ENCODE peak calls at places on chromosomes 1 and 21, in seven cellular contexts. One of them, this sample, is unnamed. For H3K36me3, the result is how much of the 10 kb centered on the place peaks cover.

GRCh38 chr1:210692796-210693195 is 364.1 kb downstream of the HHAT start:
- DNase-seq in sigmoid colon: no peak
- DNase-seq in GM23338: no peak
- DNase-seq in cardiac muscle cell: no peak
- DNase-seq in tibial artery: no peak
- DNase-seq in breast epithelium: no peak
- DNase-seq in body of pancreas: no peak
- DNase-seq in this sample: no peak

GRCh38 chr1:27138368-27138767 is 16.6 kb downstream of the SLC9A1 start:
- DNase-seq in sigmoid colon: no peak
- DNase-seq in GM23338: no peak
- DNase-seq in cardiac muscle cell: no peak
- DNase-seq in tibial artery: no peak
- DNase-seq in breast epithelium: no peak
- DNase-seq in body of pancreas: no peak
- DNase-seq in this sample: no peak

GRCh38 chr1:156463874-156464273 is 36.7 kb downstream of the MEF2D start:
- DNase-seq in sigmoid colon: no peak
- DNase-seq in GM23338: peak
- DNase-seq in cardiac muscle cell: no peak
- DNase-seq in tibial artery: peak
- DNase-seq in breast epithelium: peak
- DNase-seq in body of pancreas: no peak
- DNase-seq in this sample: no peak

GRCh38 chr21:33936221-33937038 is 20.8 kb upstream of the ATP5PO start:
- DNase-seq in sigmoid colon: no peak
- DNase-seq in GM23338: peak
- DNase-seq in cardiac muscle cell: no peak
- DNase-seq in tibial artery: peak
- DNase-seq in breast epithelium: no peak
- DNase-seq in body of pancreas: no peak
- DNase-seq in this sample: no peak

GRCh38 chr1:222634180-222635013 is 16.5 kb downstream of the MIA3 start:
- DNase-seq in sigmoid colon: peak
- DNase-seq in GM23338: peak
- DNase-seq in cardiac muscle cell: peak
- DNase-seq in tibial artery: peak
- DNase-seq in breast epithelium: no peak
- DNase-seq in body of pancreas: peak
- DNase-seq in this sample: no peak

GRCh38 chr1:212566522-212567479 is 41.8 kb upstream of the ATF3 start:
- DNase-seq in sigmoid colon: peak
- DNase-seq in GM23338: no peak
- DNase-seq in cardiac muscle cell: peak
- DNase-seq in tibial artery: peak
- DNase-seq in breast epithelium: no peak
- DNase-seq in body of pancreas: peak
- DNase-seq in this sample: no peak

GRCh38 chr1:30083800-30084464 is 639.5 kb downstream of the MATN1 start:
- DNase-seq in sigmoid colon: no peak
- DNase-seq in GM23338: no peak
- DNase-seq in cardiac muscle cell: peak
- DNase-seq in tibial artery: no peak
- DNase-seq in breast epithelium: no peak
- DNase-seq in body of pancreas: no peak
- DNase-seq in this sample: no peak

GRCh38 chr1:56200446-56200845 is 378.9 kb downstream of the PLPP3 start:
- DNase-seq in sigmoid colon: no peak
- DNase-seq in GM23338: no peak
- DNase-seq in cardiac muscle cell: no peak
- DNase-seq in tibial artery: no peak
- DNase-seq in breast epithelium: peak
- DNase-seq in body of pancreas: no peak
- DNase-seq in this sample: no peak

GRCh38 chr1:24657781-24658180 is 14.7 kb downstream of the SRRM1 start:
- DNase-seq in sigmoid colon: no peak
- DNase-seq in GM23338: no peak
- DNase-seq in cardiac muscle cell: no peak
- DNase-seq in tibial artery: no peak
- DNase-seq in breast epithelium: no peak
- DNase-seq in body of pancreas: no peak
- DNase-seq in this sample: no peak

GRCh38 chr1:24659166-24659904 is 16.2 kb downstream of the SRRM1 start:
- DNase-seq in sigmoid colon: no peak
- DNase-seq in GM23338: no peak
- DNase-seq in cardiac muscle cell: no peak
- DNase-seq in tibial artery: no peak
- DNase-seq in breast epithelium: no peak
- DNase-seq in body of pancreas: no peak
- DNase-seq in this sample: no peak

GRCh38 chr1:24652382-24652781 is 9.3 kb downstream of the SRRM1 start:
- DNase-seq in sigmoid colon: no peak
- DNase-seq in GM23338: no peak
- DNase-seq in cardiac muscle cell: no peak
- DNase-seq in tibial artery: no peak
- DNase-seq in breast epithelium: no peak
- DNase-seq in body of pancreas: no peak
- DNase-seq in this sample: no peak

GRCh38 chr1:24654011-24654410 is 10.9 kb downstream of the SRRM1 start:
- DNase-seq in sigmoid colon: no peak
- DNase-seq in GM23338: no peak
- DNase-seq in cardiac muscle cell: no peak
- DNase-seq in tibial artery: no peak
- DNase-seq in breast epithelium: no peak
- DNase-seq in body of pancreas: no peak
- DNase-seq in this sample: no peak

DNA sequence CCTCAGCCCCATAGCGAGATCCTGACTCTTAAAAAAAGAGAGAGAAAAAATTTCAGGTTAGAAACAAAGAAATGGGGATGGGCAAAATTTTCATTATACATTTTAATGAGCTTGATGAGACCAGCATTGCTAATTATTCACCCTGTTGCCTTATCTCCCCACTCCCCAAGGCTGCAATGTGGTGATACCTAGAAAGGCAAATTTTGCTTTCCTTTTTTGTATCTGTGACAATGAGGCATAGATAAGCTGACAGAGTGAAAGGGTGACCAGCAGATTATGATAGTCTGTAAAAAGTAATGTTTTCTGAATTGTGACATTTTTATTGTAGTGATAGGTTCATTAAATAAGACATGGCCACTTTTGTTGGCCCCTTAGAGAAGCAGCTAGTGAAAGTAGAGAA is 12.9 kb downstream of the SRRM1 start:
- DNase-seq in sigmoid colon: no peak
- DNase-seq in GM23338: no peak
- DNase-seq in cardiac muscle cell: no peak
- DNase-seq in tibial artery: no peak
- DNase-seq in breast epithelium: no peak
- DNase-seq in body of pancreas: no peak
- DNase-seq in this sample: no peak
- H3K36me3 ChIP-seq in sigmoid colon: half or more
- H3K36me3 ChIP-seq in GM23338: half or more
- H3K36me3 ChIP-seq in cardiac muscle cell: half or more
- H3K36me3 ChIP-seq in tibial artery: half or more
- H3K36me3 ChIP-seq in breast epithelium: under half
- H3K36me3 ChIP-seq in body of pancreas: under half
- H3K36me3 ChIP-seq in this sample: half or more

GRCh38 chr1:230682274-230682673 is 31.6 kb downstream of the AGT start:
- DNase-seq in sigmoid colon: no peak
- DNase-seq in GM23338: no peak
- DNase-seq in cardiac muscle cell: no peak
- DNase-seq in tibial artery: no peak
- DNase-seq in breast epithelium: no peak
- DNase-seq in body of pancreas: no peak
- DNase-seq in this sample: no peak
- H3K36me3 ChIP-seq in sigmoid colon: half or more
- H3K36me3 ChIP-seq in GM23338: under half
- H3K36me3 ChIP-seq in cardiac muscle cell: half or more
- H3K36me3 ChIP-seq in tibial artery: half or more
- H3K36me3 ChIP-seq in breast epithelium: under half
- H3K36me3 ChIP-seq in body of pancreas: under half
- H3K36me3 ChIP-seq in this sample: half or more

DNA sequence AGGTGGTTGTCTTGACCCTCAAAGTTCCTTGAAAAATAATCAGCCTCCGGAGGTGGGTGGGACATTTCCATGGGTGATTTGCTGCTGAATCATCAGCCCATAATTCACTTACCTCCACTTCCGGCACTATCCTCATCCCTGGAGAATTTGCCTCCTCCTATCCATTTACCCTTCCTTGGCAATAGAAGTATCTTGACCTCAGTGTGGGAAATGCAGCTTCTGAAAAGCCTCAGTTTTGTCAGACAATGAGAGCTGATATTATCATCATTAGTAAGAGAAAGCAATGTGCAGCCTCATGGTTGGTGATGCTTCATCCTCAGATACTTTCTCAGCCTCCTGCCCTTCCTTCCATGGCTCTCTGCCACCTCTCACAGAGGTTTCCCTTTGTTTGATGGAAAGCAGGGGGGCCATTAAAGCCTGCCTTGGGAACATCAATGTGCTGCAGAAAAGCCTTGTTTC is 33.3 kb upstream of the RGS4 start:
- DNase-seq in sigmoid colon: no peak
- DNase-seq in GM23338: no peak
- DNase-seq in cardiac muscle cell: peak
- DNase-seq in tibial artery: no peak
- DNase-seq in breast epithelium: no peak
- DNase-seq in body of pancreas: no peak
- DNase-seq in this sample: no peak
- H3K36me3 ChIP-seq in sigmoid colon: under half
- H3K36me3 ChIP-seq in GM23338: under half
- H3K36me3 ChIP-seq in cardiac muscle cell: under half
- H3K36me3 ChIP-seq in tibial artery: under half
- H3K36me3 ChIP-seq in breast epithelium: under half
- H3K36me3 ChIP-seq in body of pancreas: under half
- H3K36me3 ChIP-seq in this sample: under half

GRCh38 chr1:183812686-183813569 is 8.0 kb downstream of the RGL1 start:
- DNase-seq in sigmoid colon: no peak
- DNase-seq in GM23338: peak
- DNase-seq in cardiac muscle cell: peak
- DNase-seq in tibial artery: peak
- DNase-seq in breast epithelium: no peak
- DNase-seq in body of pancreas: no peak
- DNase-seq in this sample: no peak
- H3K36me3 ChIP-seq in sigmoid colon: under half
- H3K36me3 ChIP-seq in GM23338: under half
- H3K36me3 ChIP-seq in cardiac muscle cell: under half
- H3K36me3 ChIP-seq in tibial artery: under half
- H3K36me3 ChIP-seq in breast epithelium: under half
- H3K36me3 ChIP-seq in body of pancreas: under half
- H3K36me3 ChIP-seq in this sample: under half

DNA sequence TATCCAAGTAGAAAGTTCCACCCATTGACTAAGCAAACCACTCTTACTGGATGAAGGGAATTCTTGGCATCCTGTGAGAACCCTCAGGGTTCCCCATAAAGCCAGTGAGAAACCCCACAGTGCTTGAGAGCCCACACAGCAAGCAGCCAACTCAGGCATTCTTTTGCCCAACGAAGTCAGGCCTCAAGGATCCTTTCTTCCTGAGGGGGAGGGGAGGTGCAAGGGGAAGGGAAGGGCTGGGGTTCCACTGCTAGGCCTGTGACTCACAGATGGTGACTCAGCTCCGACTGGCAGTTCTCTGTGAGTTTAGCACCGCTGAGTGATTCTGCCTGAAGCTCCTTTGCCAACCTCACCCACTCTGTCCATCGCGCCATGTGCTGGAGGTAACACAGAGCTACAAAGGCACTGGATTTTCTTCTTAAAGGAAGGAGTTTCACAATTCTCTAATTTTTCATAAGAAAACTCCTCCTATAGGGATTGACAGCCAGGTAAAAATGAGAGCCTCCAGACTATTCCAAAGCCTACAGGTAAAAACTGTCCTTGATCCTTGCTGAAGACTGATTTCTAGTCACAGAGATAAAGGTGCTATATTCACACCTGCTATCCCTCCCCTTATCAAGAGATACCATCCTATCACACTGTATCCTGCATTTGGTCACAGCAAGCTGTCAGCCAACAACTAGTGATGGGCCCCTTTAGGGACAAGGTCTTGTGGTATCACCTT is 4.8 kb downstream of the ENO1 start:
- DNase-seq in sigmoid colon: peak
- DNase-seq in GM23338: peak
- DNase-seq in cardiac muscle cell: peak
- DNase-seq in tibial artery: peak
- DNase-seq in breast epithelium: peak
- DNase-seq in body of pancreas: peak
- DNase-seq in this sample: peak
- H3K36me3 ChIP-seq in sigmoid colon: half or more
- H3K36me3 ChIP-seq in GM23338: half or more
- H3K36me3 ChIP-seq in cardiac muscle cell: half or more
- H3K36me3 ChIP-seq in tibial artery: under half
- H3K36me3 ChIP-seq in breast epithelium: under half
- H3K36me3 ChIP-seq in body of pancreas: under half
- H3K36me3 ChIP-seq in this sample: half or more

GRCh38 chr1:153805929-153806750 is 30.9 kb downstream of the SLC27A3 start:
- DNase-seq in sigmoid colon: no peak
- DNase-seq in GM23338: no peak
- DNase-seq in cardiac muscle cell: peak
- DNase-seq in tibial artery: no peak
- DNase-seq in breast epithelium: no peak
- DNase-seq in body of pancreas: no peak
- DNase-seq in this sample: peak
- H3K36me3 ChIP-seq in sigmoid colon: under half
- H3K36me3 ChIP-seq in GM23338: under half
- H3K36me3 ChIP-seq in cardiac muscle cell: under half
- H3K36me3 ChIP-seq in tibial artery: under half
- H3K36me3 ChIP-seq in breast epithelium: under half
- H3K36me3 ChIP-seq in body of pancreas: under half
- H3K36me3 ChIP-seq in this sample: under half

DNA sequence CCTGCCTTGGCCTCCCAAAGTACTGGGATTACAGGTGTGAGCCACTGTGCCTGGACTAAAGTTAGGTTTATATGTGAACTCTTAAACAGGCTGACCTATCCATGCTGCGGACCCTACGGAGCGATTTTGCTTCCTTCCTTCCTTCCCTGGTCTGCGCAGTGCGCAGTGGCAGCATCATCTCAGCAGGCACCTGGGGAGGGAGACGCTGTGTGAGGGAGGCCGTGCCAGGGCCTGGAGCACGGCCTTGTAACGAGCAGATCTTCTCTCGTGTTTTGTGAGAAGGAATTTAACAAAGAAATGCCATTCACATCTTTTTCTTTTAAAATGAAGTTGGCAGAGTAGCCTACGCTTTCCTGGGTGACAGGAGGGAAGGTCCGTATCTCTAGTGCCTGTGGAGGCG is 45.8 kb downstream of the PKNOX1 start:
- DNase-seq in sigmoid colon: no peak
- DNase-seq in GM23338: no peak
- DNase-seq in cardiac muscle cell: no peak
- DNase-seq in tibial artery: no peak
- DNase-seq in breast epithelium: no peak
- DNase-seq in body of pancreas: no peak
- DNase-seq in this sample: peak
- H3K36me3 ChIP-seq in sigmoid colon: half or more
- H3K36me3 ChIP-seq in GM23338: under half
- H3K36me3 ChIP-seq in cardiac muscle cell: under half
- H3K36me3 ChIP-seq in tibial artery: under half
- H3K36me3 ChIP-seq in breast epithelium: under half
- H3K36me3 ChIP-seq in body of pancreas: under half
- H3K36me3 ChIP-seq in this sample: half or more

GRCh38 chr1:190102757-190103326 is 374.8 kb downstream of the BRINP3 start:
- DNase-seq in sigmoid colon: no peak
- DNase-seq in GM23338: no peak
- DNase-seq in cardiac muscle cell: no peak
- DNase-seq in tibial artery: no peak
- DNase-seq in breast epithelium: no peak
- DNase-seq in body of pancreas: no peak
- DNase-seq in this sample: no peak
- H3K36me3 ChIP-seq in sigmoid colon: under half
- H3K36me3 ChIP-seq in GM23338: under half
- H3K36me3 ChIP-seq in cardiac muscle cell: under half
- H3K36me3 ChIP-seq in tibial artery: under half
- H3K36me3 ChIP-seq in breast epithelium: under half
- H3K36me3 ChIP-seq in body of pancreas: under half
- H3K36me3 ChIP-seq in this sample: under half

GRCh38 chr1:196677781-196678509 is 26.1 kb downstream of the CFH start:
- DNase-seq in sigmoid colon: no peak
- DNase-seq in GM23338: no peak
- DNase-seq in cardiac muscle cell: no peak
- DNase-seq in tibial artery: no peak
- DNase-seq in breast epithelium: no peak
- DNase-seq in body of pancreas: no peak
- DNase-seq in this sample: no peak
- H3K36me3 ChIP-seq in sigmoid colon: under half
- H3K36me3 ChIP-seq in GM23338: under half
- H3K36me3 ChIP-seq in cardiac muscle cell: under half
- H3K36me3 ChIP-seq in tibial artery: under half
- H3K36me3 ChIP-seq in breast epithelium: under half
- H3K36me3 ChIP-seq in body of pancreas: under half
- H3K36me3 ChIP-seq in this sample: under half

This sample was measured in upper lobe of right lung.